ENCODE peak calls at places on chromosomes 3 and 15, in six cellular contexts. One of them, this sample, is unnamed.

GRCh38 chr3:158731525-158731924 is 732 bp downstream of the RARRES1 start:
- DNase-seq in endothelial cell: no peak
- DNase-seq in tibial artery: no peak
- DNase-seq in tibial nerve: no peak
- DNase-seq in AG04450: no peak
- DNase-seq in CD8-positive, alpha-beta T cell: no peak
- DNase-seq in this sample: no peak

GRCh38 chr15:60713096-60714084 is 234.4 kb upstream of the ICE2 start:
- DNase-seq in endothelial cell: no peak
- DNase-seq in tibial artery: no peak
- DNase-seq in tibial nerve: peak; percentile 16
- DNase-seq in AG04450: peak; percentile 16
- DNase-seq in CD8-positive, alpha-beta T cell: no peak
- DNase-seq in this sample: no peak

GRCh38 chr15:78390823-78391222 is 47.2 kb upstream of the IREB2 start:
- DNase-seq in endothelial cell: no peak
- DNase-seq in tibial artery: peak; percentile 16
- DNase-seq in tibial nerve: no peak
- DNase-seq in AG04450: no peak
- DNase-seq in CD8-positive, alpha-beta T cell: no peak
- DNase-seq in this sample: no peak

GRCh38 chr3:60755094-60755493 is 496.2 kb downstream of the FHIT start:
- DNase-seq in endothelial cell: peak; percentile 40
- DNase-seq in tibial artery: no peak
- DNase-seq in tibial nerve: no peak
- DNase-seq in AG04450: no peak
- DNase-seq in CD8-positive, alpha-beta T cell: no peak
- DNase-seq in this sample: no peak

GRCh38 chr3:177337548-177338331 is 140.5 kb upstream of the TBL1XR1 start:
- DNase-seq in endothelial cell: no peak
- DNase-seq in tibial artery: no peak
- DNase-seq in tibial nerve: no peak
- DNase-seq in AG04450: no peak
- DNase-seq in CD8-positive, alpha-beta T cell: peak; percentile 46
- DNase-seq in this sample: no peak

GRCh38 chr15:89299896-89300295 is 34.7 kb downstream of the POLG start:
- DNase-seq in endothelial cell: no peak
- DNase-seq in tibial artery: no peak
- DNase-seq in tibial nerve: no peak
- DNase-seq in AG04450: peak; percentile 13
- DNase-seq in CD8-positive, alpha-beta T cell: no peak
- DNase-seq in this sample: no peak

GRCh38 chr15:89363770-89364169 is 29.1 kb upstream of the POLG start:
- DNase-seq in endothelial cell: no peak
- DNase-seq in tibial artery: no peak
- DNase-seq in tibial nerve: no peak
- DNase-seq in AG04450: no peak
- DNase-seq in CD8-positive, alpha-beta T cell: no peak
- DNase-seq in this sample: no peak

GRCh38 chr3:109973733-109974132 is 636.4 kb upstream of the DPPA4 start:
- DNase-seq in endothelial cell: no peak
- DNase-seq in tibial artery: no peak
- DNase-seq in tibial nerve: no peak
- DNase-seq in AG04450: no peak
- DNase-seq in CD8-positive, alpha-beta T cell: no peak
- DNase-seq in this sample: no peak

GRCh38 chr3:48430359-48431101 is 644 bp upstream of the PLXNB1 start:
- DNase-seq in endothelial cell: no peak
- DNase-seq in tibial artery: peak; percentile 88
- DNase-seq in tibial nerve: no peak
- DNase-seq in AG04450: no peak
- DNase-seq in CD8-positive, alpha-beta T cell: no peak
- DNase-seq in this sample: peak; percentile 41

GRCh38 chr3:184635126-184635525 is 73.5 kb downstream of the EPHB3 start:
- DNase-seq in endothelial cell: no peak
- DNase-seq in tibial artery: no peak
- DNase-seq in tibial nerve: no peak
- DNase-seq in AG04450: no peak
- DNase-seq in CD8-positive, alpha-beta T cell: no peak
- DNase-seq in this sample: no peak

GRCh38 chr3:16239082-16239770 is 25.5 kb downstream of the DPH3 start:
- DNase-seq in endothelial cell: no peak
- DNase-seq in tibial artery: no peak
- DNase-seq in tibial nerve: no peak
- DNase-seq in AG04450: no peak
- DNase-seq in CD8-positive, alpha-beta T cell: no peak
- DNase-seq in this sample: no peak

GRCh38 chr3:16239776-16240175 is 25.0 kb downstream of the DPH3 start:
- DNase-seq in endothelial cell: no peak
- DNase-seq in tibial artery: no peak
- DNase-seq in tibial nerve: no peak
- DNase-seq in AG04450: no peak
- DNase-seq in CD8-positive, alpha-beta T cell: no peak
- DNase-seq in this sample: no peak

GRCh38 chr3:16242177-16242576 is 22.6 kb downstream of the DPH3 start:
- DNase-seq in endothelial cell: no peak
- DNase-seq in tibial artery: no peak
- DNase-seq in tibial nerve: no peak
- DNase-seq in AG04450: no peak
- DNase-seq in CD8-positive, alpha-beta T cell: no peak
- DNase-seq in this sample: no peak

GRCh38 chr3:16241225-16241624 is 23.5 kb downstream of the DPH3 start:
- DNase-seq in endothelial cell: no peak
- DNase-seq in tibial artery: no peak
- DNase-seq in tibial nerve: no peak
- DNase-seq in AG04450: no peak
- DNase-seq in CD8-positive, alpha-beta T cell: no peak
- DNase-seq in this sample: no peak

DNA sequence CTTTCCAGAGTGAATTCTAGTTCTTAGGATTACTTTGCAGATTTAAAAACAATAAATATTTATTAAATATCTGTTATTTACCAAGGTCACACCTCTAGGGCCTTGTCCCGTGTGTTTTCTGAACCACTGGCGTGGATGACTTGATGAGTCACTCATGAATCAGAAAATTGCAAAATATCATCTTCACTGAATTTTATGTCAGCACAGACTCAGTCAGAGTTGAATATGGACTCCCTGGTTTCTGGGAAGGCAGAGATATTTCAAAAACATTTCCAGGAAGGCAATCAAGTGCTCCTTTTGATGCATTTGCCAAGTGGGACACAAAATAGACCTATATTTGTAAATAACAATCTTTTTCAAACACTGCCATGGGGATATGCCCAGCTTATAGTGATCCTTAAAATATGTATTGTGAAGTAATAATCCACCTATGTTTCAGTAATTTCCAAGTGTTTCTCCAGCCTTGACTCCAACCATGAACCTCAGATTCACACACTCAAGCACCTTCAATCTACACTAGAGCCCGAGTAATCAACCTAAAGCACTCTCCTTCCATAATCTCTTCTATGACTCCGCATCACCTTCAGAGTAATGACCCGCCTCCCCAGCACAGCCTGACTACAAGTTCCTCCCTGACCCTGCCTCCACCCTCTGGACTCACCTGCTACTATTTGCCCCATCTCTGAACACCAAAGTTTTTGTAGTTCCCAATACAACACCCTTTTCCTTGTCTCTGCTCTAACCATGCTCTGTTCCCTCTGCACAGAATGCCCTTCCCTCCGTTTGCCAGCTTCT is 24.3 kb downstream of the DPH3 start:
- DNase-seq in endothelial cell: no peak
- DNase-seq in tibial artery: no peak
- DNase-seq in tibial nerve: no peak
- DNase-seq in AG04450: no peak
- DNase-seq in CD8-positive, alpha-beta T cell: no peak
- DNase-seq in this sample: no peak
- TF ChIP-seq CTCF in endothelial cell: no peak
- TF ChIP-seq CTCF in tibial artery: no peak
- TF ChIP-seq CTCF in tibial nerve: no peak
- TF ChIP-seq CTCF in AG04450: no peak
- TF ChIP-seq CTCF in CD8-positive, alpha-beta T cell: no peak
- TF ChIP-seq CTCF in this sample: no peak

GRCh38 chr15:86541540-86541939 is 461.9 kb downstream of the AGBL1 start:
- DNase-seq in endothelial cell: no peak
- DNase-seq in tibial artery: no peak
- DNase-seq in tibial nerve: no peak
- DNase-seq in AG04450: no peak
- DNase-seq in CD8-positive, alpha-beta T cell: no peak
- DNase-seq in this sample: no peak
- TF ChIP-seq CTCF in endothelial cell: no peak
- TF ChIP-seq CTCF in tibial artery: no peak
- TF ChIP-seq CTCF in tibial nerve: no peak
- TF ChIP-seq CTCF in AG04450: no peak
- TF ChIP-seq CTCF in CD8-positive, alpha-beta T cell: no peak
- TF ChIP-seq CTCF in this sample: no peak

GRCh38 chr15:45231864-45232562 is 20.0 kb upstream of the SLC28A2 start:
- DNase-seq in endothelial cell: no peak
- DNase-seq in tibial artery: no peak
- DNase-seq in tibial nerve: no peak
- DNase-seq in AG04450: no peak
- DNase-seq in CD8-positive, alpha-beta T cell: no peak
- DNase-seq in this sample: no peak

GRCh38 chr15:45228931-45229330 is 23.1 kb upstream of the SLC28A2 start:
- DNase-seq in endothelial cell: no peak
- DNase-seq in tibial artery: no peak
- DNase-seq in tibial nerve: no peak
- DNase-seq in AG04450: no peak
- DNase-seq in CD8-positive, alpha-beta T cell: no peak
- DNase-seq in this sample: no peak

GRCh38 chr15:45234562-45235235 is 17.3 kb upstream of the SLC28A2 start:
- DNase-seq in endothelial cell: no peak
- DNase-seq in tibial artery: no peak
- DNase-seq in tibial nerve: no peak
- DNase-seq in AG04450: no peak
- DNase-seq in CD8-positive, alpha-beta T cell: no peak
- DNase-seq in this sample: no peak

GRCh38 chr15:45231061-45231576 is 20.9 kb upstream of the SLC28A2 start:
- DNase-seq in endothelial cell: no peak
- DNase-seq in tibial artery: no peak
- DNase-seq in tibial nerve: no peak
- DNase-seq in AG04450: no peak
- DNase-seq in CD8-positive, alpha-beta T cell: no peak
- DNase-seq in this sample: no peak

DNA sequence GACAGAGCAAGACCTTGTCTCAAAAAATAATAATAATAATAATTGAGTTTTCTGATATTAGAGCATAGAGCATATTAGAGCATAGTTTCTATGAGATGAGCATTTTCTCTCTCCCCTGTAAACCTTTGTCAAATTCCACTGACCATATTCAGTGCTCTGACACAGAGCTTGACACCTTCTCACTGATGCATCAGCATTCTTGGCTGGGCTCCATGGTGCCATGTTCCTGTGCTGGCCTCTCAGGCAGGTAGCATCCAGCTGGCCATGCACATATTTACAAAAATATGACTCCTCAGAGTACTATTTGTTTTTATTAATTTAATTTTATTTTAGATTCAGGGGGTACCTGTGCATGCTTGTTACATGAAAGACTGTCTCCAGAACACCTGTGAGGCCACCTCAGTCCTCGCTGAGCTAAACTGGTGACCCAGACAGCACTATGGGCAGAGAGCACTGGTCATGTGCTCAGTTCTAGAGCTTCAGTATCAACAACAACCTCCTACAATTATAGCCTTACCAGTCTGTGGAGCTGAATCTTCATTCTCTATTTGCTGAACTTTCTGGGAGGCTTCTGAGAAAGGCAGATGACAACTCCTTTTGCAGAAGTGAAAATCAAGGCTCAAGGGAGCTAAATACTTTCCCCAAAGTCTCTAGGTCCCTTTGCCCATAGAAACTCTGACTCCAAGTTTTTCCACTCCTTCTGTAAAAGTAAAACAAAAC is 21.6 kb upstream of the SLC28A2 start:
- DNase-seq in endothelial cell: no peak
- DNase-seq in tibial artery: no peak
- DNase-seq in tibial nerve: no peak
- DNase-seq in AG04450: no peak
- DNase-seq in CD8-positive, alpha-beta T cell: no peak
- DNase-seq in this sample: no peak
- TF ChIP-seq CTCF in endothelial cell: no peak
- TF ChIP-seq CTCF in tibial artery: no peak
- TF ChIP-seq CTCF in tibial nerve: no peak
- TF ChIP-seq CTCF in AG04450: no peak
- TF ChIP-seq CTCF in CD8-positive, alpha-beta T cell: no peak
- TF ChIP-seq CTCF in this sample: no peak

GRCh38 chr15:62344806-62345539 is 179.9 kb upstream of the C2CD4B start:
- DNase-seq in endothelial cell: peak; percentile 30
- DNase-seq in tibial artery: no peak
- DNase-seq in tibial nerve: no peak
- DNase-seq in AG04450: peak; percentile 8
- DNase-seq in CD8-positive, alpha-beta T cell: peak; percentile 37
- DNase-seq in this sample: no peak
- TF ChIP-seq CTCF in endothelial cell: peak; percentile 80
- TF ChIP-seq CTCF in tibial artery: peak; percentile 25
- TF ChIP-seq CTCF in tibial nerve: peak; percentile 43
- TF ChIP-seq CTCF in AG04450: peak; percentile 66
- TF ChIP-seq CTCF in CD8-positive, alpha-beta T cell: peak; percentile 55
- TF ChIP-seq CTCF in this sample: peak; percentile 59

GRCh38 chr15:85693277-85693676 is 101.4 kb downstream of the KLHL25 start:
- DNase-seq in endothelial cell: no peak
- DNase-seq in tibial artery: no peak
- DNase-seq in tibial nerve: no peak
- DNase-seq in AG04450: no peak
- DNase-seq in CD8-positive, alpha-beta T cell: no peak
- DNase-seq in this sample: no peak
- TF ChIP-seq CTCF in endothelial cell: no peak
- TF ChIP-seq CTCF in tibial artery: no peak
- TF ChIP-seq CTCF in tibial nerve: no peak
- TF ChIP-seq CTCF in AG04450: no peak
- TF ChIP-seq CTCF in CD8-positive, alpha-beta T cell: no peak
- TF ChIP-seq CTCF in this sample: no peak